ENCODE peak calls at places on chromosomes 2 and 18, in ten cellular contexts. One of them, this sample, is unnamed.

GRCh38 chr18:39773656-39774055 is 2181.4 kb upstream of the PIK3C3 start:
- DNase-seq in activated T-helper 9 cell treated with anti-CD3 and anti-CD28 coated beads, Interleukin-2, amount 50 U/mL, for 16 hours: no peak
- DNase-seq in activated CD4-positive, alpha-beta T cell treated with anti-CD3 and anti-CD28 coated beads for 4 hours: no peak
- DNase-seq in pancreas: no peak
- DNase-seq in HEK293T: no peak
- DNase-seq in activated CD8-positive, alpha-beta memory T cell treated with anti-CD3 and anti-CD28 coated beads for 4 hours: no peak
- DNase-seq in T-cell: no peak
- DNase-seq in breast epithelium: no peak
- DNase-seq in BE2C: no peak
- DNase-seq in NCI-H1930: no peak
- DNase-seq in this sample: no peak

GRCh38 chr2:108803045-108803736 is 16.6 kb downstream of the CCDC138 start:
- DNase-seq in activated T-helper 9 cell treated with anti-CD3 and anti-CD28 coated beads, Interleukin-2, amount 50 U/mL, for 16 hours: no peak
- DNase-seq in activated CD4-positive, alpha-beta T cell treated with anti-CD3 and anti-CD28 coated beads for 4 hours: no peak
- DNase-seq in pancreas: no peak
- DNase-seq in HEK293T: no peak
- DNase-seq in activated CD8-positive, alpha-beta memory T cell treated with anti-CD3 and anti-CD28 coated beads for 4 hours: no peak
- DNase-seq in T-cell: no peak
- DNase-seq in breast epithelium: no peak
- DNase-seq in BE2C: no peak
- DNase-seq in NCI-H1930: no peak
- DNase-seq in this sample: no peak

GRCh38 chr2:27901219-27901618 is 10.7 kb downstream of the BABAM2 start:
- DNase-seq in activated T-helper 9 cell treated with anti-CD3 and anti-CD28 coated beads, Interleukin-2, amount 50 U/mL, for 16 hours: peak
- DNase-seq in activated CD4-positive, alpha-beta T cell treated with anti-CD3 and anti-CD28 coated beads for 4 hours: peak
- DNase-seq in pancreas: no peak
- DNase-seq in HEK293T: no peak
- DNase-seq in activated CD8-positive, alpha-beta memory T cell treated with anti-CD3 and anti-CD28 coated beads for 4 hours: peak
- DNase-seq in T-cell: no peak
- DNase-seq in breast epithelium: no peak
- DNase-seq in BE2C: no peak
- DNase-seq in NCI-H1930: no peak
- DNase-seq in this sample: no peak

GRCh38 chr2:234304945-234305344 is 191.9 kb downstream of the ARL4C start:
- DNase-seq in activated T-helper 9 cell treated with anti-CD3 and anti-CD28 coated beads, Interleukin-2, amount 50 U/mL, for 16 hours: no peak
- DNase-seq in activated CD4-positive, alpha-beta T cell treated with anti-CD3 and anti-CD28 coated beads for 4 hours: no peak
- DNase-seq in pancreas: no peak
- DNase-seq in HEK293T: no peak
- DNase-seq in activated CD8-positive, alpha-beta memory T cell treated with anti-CD3 and anti-CD28 coated beads for 4 hours: no peak
- DNase-seq in T-cell: no peak
- DNase-seq in breast epithelium: no peak
- DNase-seq in BE2C: no peak
- DNase-seq in NCI-H1930: no peak
- DNase-seq in this sample: no peak

GRCh38 chr2:240427729-240428128 is 7.7 kb upstream of the GPC1 start:
- DNase-seq in activated T-helper 9 cell treated with anti-CD3 and anti-CD28 coated beads, Interleukin-2, amount 50 U/mL, for 16 hours: no peak
- DNase-seq in activated CD4-positive, alpha-beta T cell treated with anti-CD3 and anti-CD28 coated beads for 4 hours: no peak
- DNase-seq in pancreas: no peak
- DNase-seq in HEK293T: no peak
- DNase-seq in activated CD8-positive, alpha-beta memory T cell treated with anti-CD3 and anti-CD28 coated beads for 4 hours: no peak
- DNase-seq in T-cell: no peak
- DNase-seq in breast epithelium: no peak
- DNase-seq in BE2C: no peak
- DNase-seq in NCI-H1930: no peak
- DNase-seq in this sample: no peak

GRCh38 chr2:12923907-12924610 is 207.3 kb downstream of the TRIB2 start:
- DNase-seq in activated T-helper 9 cell treated with anti-CD3 and anti-CD28 coated beads, Interleukin-2, amount 50 U/mL, for 16 hours: no peak
- DNase-seq in activated CD4-positive, alpha-beta T cell treated with anti-CD3 and anti-CD28 coated beads for 4 hours: no peak
- DNase-seq in pancreas: no peak
- DNase-seq in HEK293T: no peak
- DNase-seq in activated CD8-positive, alpha-beta memory T cell treated with anti-CD3 and anti-CD28 coated beads for 4 hours: no peak
- DNase-seq in T-cell: no peak
- DNase-seq in breast epithelium: no peak
- DNase-seq in BE2C: no peak
- DNase-seq in NCI-H1930: no peak
- DNase-seq in this sample: no peak

GRCh38 chr2:11996618-11997017 is 250.2 kb downstream of the LPIN1 start:
- DNase-seq in activated T-helper 9 cell treated with anti-CD3 and anti-CD28 coated beads, Interleukin-2, amount 50 U/mL, for 16 hours: no peak
- DNase-seq in activated CD4-positive, alpha-beta T cell treated with anti-CD3 and anti-CD28 coated beads for 4 hours: no peak
- DNase-seq in pancreas: no peak
- DNase-seq in HEK293T: no peak
- DNase-seq in activated CD8-positive, alpha-beta memory T cell treated with anti-CD3 and anti-CD28 coated beads for 4 hours: no peak
- DNase-seq in T-cell: no peak
- DNase-seq in breast epithelium: no peak
- DNase-seq in BE2C: no peak
- DNase-seq in NCI-H1930: no peak
- DNase-seq in this sample: no peak

GRCh38 chr2:101699939-101700442 is 2.5 kb downstream of the MAP4K4 start:
- DNase-seq in activated T-helper 9 cell treated with anti-CD3 and anti-CD28 coated beads, Interleukin-2, amount 50 U/mL, for 16 hours: no peak
- DNase-seq in activated CD4-positive, alpha-beta T cell treated with anti-CD3 and anti-CD28 coated beads for 4 hours: no peak
- DNase-seq in pancreas: no peak
- DNase-seq in HEK293T: no peak
- DNase-seq in activated CD8-positive, alpha-beta memory T cell treated with anti-CD3 and anti-CD28 coated beads for 4 hours: no peak
- DNase-seq in T-cell: no peak
- DNase-seq in breast epithelium: no peak
- DNase-seq in BE2C: no peak
- DNase-seq in NCI-H1930: no peak
- DNase-seq in this sample: no peak

GRCh38 chr18:36075862-36076587 is 8.7 kb upstream of the RPRD1A start:
- DNase-seq in activated T-helper 9 cell treated with anti-CD3 and anti-CD28 coated beads, Interleukin-2, amount 50 U/mL, for 16 hours: no peak
- DNase-seq in activated CD4-positive, alpha-beta T cell treated with anti-CD3 and anti-CD28 coated beads for 4 hours: no peak
- DNase-seq in pancreas: no peak
- DNase-seq in HEK293T: no peak
- DNase-seq in activated CD8-positive, alpha-beta memory T cell treated with anti-CD3 and anti-CD28 coated beads for 4 hours: no peak
- DNase-seq in T-cell: no peak
- DNase-seq in breast epithelium: no peak
- DNase-seq in BE2C: no peak
- DNase-seq in NCI-H1930: peak
- DNase-seq in this sample: no peak

GRCh38 chr2:151630372-151630771 is 103.9 kb downstream of the NEB start:
- DNase-seq in activated T-helper 9 cell treated with anti-CD3 and anti-CD28 coated beads, Interleukin-2, amount 50 U/mL, for 16 hours: no peak
- DNase-seq in activated CD4-positive, alpha-beta T cell treated with anti-CD3 and anti-CD28 coated beads for 4 hours: no peak
- DNase-seq in pancreas: no peak
- DNase-seq in HEK293T: no peak
- DNase-seq in activated CD8-positive, alpha-beta memory T cell treated with anti-CD3 and anti-CD28 coated beads for 4 hours: no peak
- DNase-seq in T-cell: no peak
- DNase-seq in breast epithelium: no peak
- DNase-seq in BE2C: no peak
- DNase-seq in NCI-H1930: no peak
- DNase-seq in this sample: no peak

GRCh38 chr2:225431387-225431786 is 31.9 kb downstream of the NYAP2 start:
- DNase-seq in activated T-helper 9 cell treated with anti-CD3 and anti-CD28 coated beads, Interleukin-2, amount 50 U/mL, for 16 hours: no peak
- DNase-seq in activated CD4-positive, alpha-beta T cell treated with anti-CD3 and anti-CD28 coated beads for 4 hours: no peak
- DNase-seq in pancreas: no peak
- DNase-seq in HEK293T: no peak
- DNase-seq in activated CD8-positive, alpha-beta memory T cell treated with anti-CD3 and anti-CD28 coated beads for 4 hours: no peak
- DNase-seq in T-cell: no peak
- DNase-seq in breast epithelium: no peak
- DNase-seq in BE2C: no peak
- DNase-seq in NCI-H1930: no peak
- DNase-seq in this sample: no peak

GRCh38 chr18:13435596-13436333 is 217.2 kb downstream of the LDLRAD4 start:
- DNase-seq in activated T-helper 9 cell treated with anti-CD3 and anti-CD28 coated beads, Interleukin-2, amount 50 U/mL, for 16 hours: no peak
- DNase-seq in activated CD4-positive, alpha-beta T cell treated with anti-CD3 and anti-CD28 coated beads for 4 hours: no peak
- DNase-seq in pancreas: no peak
- DNase-seq in HEK293T: no peak
- DNase-seq in activated CD8-positive, alpha-beta memory T cell treated with anti-CD3 and anti-CD28 coated beads for 4 hours: no peak
- DNase-seq in T-cell: no peak
- DNase-seq in breast epithelium: no peak
- DNase-seq in BE2C: no peak
- DNase-seq in NCI-H1930: no peak
- DNase-seq in this sample: no peak

GRCh38 chr2:237486334-237486818 is 675 bp upstream of the MLPH start:
- DNase-seq in activated T-helper 9 cell treated with anti-CD3 and anti-CD28 coated beads, Interleukin-2, amount 50 U/mL, for 16 hours: no peak
- DNase-seq in activated CD4-positive, alpha-beta T cell treated with anti-CD3 and anti-CD28 coated beads for 4 hours: no peak
- DNase-seq in pancreas: no peak
- DNase-seq in HEK293T: no peak
- DNase-seq in activated CD8-positive, alpha-beta memory T cell treated with anti-CD3 and anti-CD28 coated beads for 4 hours: no peak
- DNase-seq in T-cell: no peak
- DNase-seq in breast epithelium: no peak
- DNase-seq in BE2C: no peak
- DNase-seq in NCI-H1930: no peak
- DNase-seq in this sample: no peak

GRCh38 chr2:239372835-239373234 is 28.0 kb downstream of the HDAC4 start:
- DNase-seq in activated T-helper 9 cell treated with anti-CD3 and anti-CD28 coated beads, Interleukin-2, amount 50 U/mL, for 16 hours: no peak
- DNase-seq in activated CD4-positive, alpha-beta T cell treated with anti-CD3 and anti-CD28 coated beads for 4 hours: no peak
- DNase-seq in pancreas: peak
- DNase-seq in HEK293T: no peak
- DNase-seq in activated CD8-positive, alpha-beta memory T cell treated with anti-CD3 and anti-CD28 coated beads for 4 hours: no peak
- DNase-seq in T-cell: no peak
- DNase-seq in breast epithelium: no peak
- DNase-seq in BE2C: peak
- DNase-seq in NCI-H1930: no peak
- DNase-seq in this sample: no peak

This sample was measured in stimulated activated CD8-positive, alpha-beta memory T cell treated with anti-CD3 and anti-CD28 coated beads, Interleukin-12 subunit alpha, Interleukin-12 subunit beta, amount 100 ng/mL, for 4 hours.